ENCODE peak calls at places on chromosome 13, in eight cellular contexts. R, Y, O, T, D, E, J and S are unnamed samples. For H3K4me1, the result is how much of the 10 kb centered on the place peaks cover.

GRCh38 chr13:43377955-43378354 is 354.6 kb downstream of the DNAJC15 start:
- DNase-seq in T (no peak), R (no peak), J (no peak), D (no peak), O (no peak), Y (no peak), E (no peak), S (no peak)

GRCh38 chr13:30847697-30848307 is 58.3 kb upstream of the MEDAG start:
- DNase-seq in Y (no peak), D (no peak), O (no peak), E (no peak), T (no peak), J (peak), R (no peak), S (no peak)

GRCh38 chr13:90032841-90033493 is 1314.5 kb upstream of the MIR17HG start:
- DNase-seq in R (no peak), D (no peak), J (no peak), E (no peak), Y (no peak), T (peak), O (no peak), S (no peak)

GRCh38 chr13:94352057-94352456 is 127.4 kb downstream of the DCT start:
- DNase-seq in Y (no peak), E (no peak), T (no peak), R (no peak), O (no peak), J (no peak), D (no peak), S (no peak)

GRCh38 chr13:40963927-40964326 is 55.2 kb downstream of the ELF1 start:
- DNase-seq in T (no peak), R (peak), O (no peak), Y (no peak), J (no peak), E (no peak), D (no peak), S (no peak)

GRCh38 chr13:114128624-114129522 is 3.5 kb downstream of the RASA3 start:
- DNase-seq in T (no peak), J (peak), E (no peak), O (no peak), Y (no peak), R (no peak), D (peak), S (peak)

GRCh38 chr13:30618186-30618937 is 642 bp downstream of the USPL1 start:
- DNase-seq in T (no peak), D (peak), E (no peak), Y (peak), O (peak), R (no peak), J (peak), S (peak)

GRCh38 chr13:52118595-52118994 is 10.3 kb downstream of the NEK5 start:
- DNase-seq in O (no peak), J (no peak), T (no peak), R (no peak), D (no peak), E (no peak), Y (no peak), S (no peak)

GRCh38 chr13:113762538-113762937 is 3.5 kb downstream of the TMEM255B start:
- DNase-seq in E (no peak), J (no peak), Y (no peak), O (no peak), D (no peak), T (no peak), R (no peak), S (no peak)

GRCh38 chr13:34776390-34776981 is 165.6 kb upstream of the NBEA start:
- DNase-seq in O (no peak), R (no peak), E (no peak), T (no peak), J (no peak), Y (no peak), D (no peak), S (no peak)

GRCh38 chr13:65943024-65943423 is 1287.1 kb downstream of the PCDH9 start:
- DNase-seq in O (no peak), R (no peak), E (no peak), D (no peak), J (no peak), Y (no peak), T (no peak), S (no peak)

GRCh38 chr13:112781881-112782361 is 92.1 kb downstream of the ATP11A start:
- DNase-seq in E (peak), R (no peak), Y (no peak), O (no peak), D (peak), T (no peak), J (no peak), S (no peak)

GRCh38 chr13:95298971-95299627 is 2.2 kb downstream of the ABCC4 start:
- DNase-seq in T (no peak), D (no peak), R (no peak), Y (no peak), O (no peak), E (no peak), J (no peak), S (no peak)

GRCh38 chr13:28652002-28652401 is 6.9 kb upstream of the POMP start:
- DNase-seq in R (no peak), O (no peak), E (no peak), T (no peak), D (no peak), J (no peak), Y (no peak), S (no peak)

GRCh38 chr13:99955747-99956472 is 15.7 kb downstream of the ZIC5 start:
- DNase-seq in E (peak), O (no peak), Y (no peak), T (peak), D (no peak), R (no peak), J (no peak), S (no peak)

GRCh38 chr13:27288397-27288796 is 17.8 kb downstream of the RASL11A start:
- DNase-seq in T (no peak), O (no peak), Y (no peak), D (no peak), J (no peak), R (no peak), E (no peak), S (no peak)
- H3K4me1 ChIP-seq in T (under half), O (under half), Y (under half), D (under half), J (under half), R (under half), E (under half), S (under half)

GRCh38 chr13:33262069-33262487 is 23.5 kb downstream of the STARD13 start:
- DNase-seq in T (no peak), O (peak), E (no peak), D (no peak), J (no peak), R (peak), Y (no peak), S (no peak)
- H3K4me1 ChIP-seq in T (under half), O (half or more), E (under half), D (under half), J (under half), R (half or more), Y (under half), S (under half)

DNA sequence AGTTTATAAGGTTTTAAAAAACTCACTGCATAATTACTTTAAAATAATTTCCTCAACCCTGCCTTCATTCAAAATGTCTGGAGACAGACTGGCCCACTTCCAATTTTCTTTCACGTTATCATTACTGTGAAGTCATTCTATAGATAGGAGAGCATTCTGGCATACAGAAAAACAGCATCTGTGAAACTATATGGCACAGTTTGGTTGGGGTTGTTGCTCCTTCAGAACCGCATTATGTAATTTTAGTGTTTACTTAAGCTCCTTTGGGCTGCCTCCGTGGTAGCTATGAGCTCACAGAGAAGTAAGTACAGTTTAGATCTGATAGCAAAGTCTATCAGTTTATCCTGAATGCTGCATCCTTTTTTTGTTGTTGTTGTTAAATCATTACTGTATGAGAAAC is 104.3 kb downstream of the KCNRG start:
- DNase-seq in E (no peak), Y (no peak), R (no peak), T (no peak), O (no peak), D (no peak), J (no peak), S (no peak)
- H3K4me1 ChIP-seq in E (under half), Y (under half), R (under half), T (under half), O (under half), D (under half), J (under half), S (under half)

GRCh38 chr13:97273341-97273831 is 51.3 kb downstream of the MBNL2 start:
- DNase-seq in T (no peak), E (no peak), D (no peak), O (no peak), Y (no peak), J (no peak), R (no peak), S (no peak)

GRCh38 chr13:97274782-97275252 is 52.7 kb downstream of the MBNL2 start:
- DNase-seq in O (peak), E (no peak), Y (no peak), R (no peak), D (no peak), T (no peak), J (no peak), S (no peak)

GRCh38 chr13:97276862-97277269 is 54.7 kb downstream of the MBNL2 start:
- DNase-seq in E (no peak), D (no peak), J (no peak), R (no peak), O (no peak), T (no peak), Y (no peak), S (no peak)

GRCh38 chr13:97275775-97276501 is 53.8 kb downstream of the MBNL2 start:
- DNase-seq in E (no peak), Y (no peak), J (no peak), R (no peak), D (no peak), T (no peak), O (no peak), S (no peak)

DNA sequence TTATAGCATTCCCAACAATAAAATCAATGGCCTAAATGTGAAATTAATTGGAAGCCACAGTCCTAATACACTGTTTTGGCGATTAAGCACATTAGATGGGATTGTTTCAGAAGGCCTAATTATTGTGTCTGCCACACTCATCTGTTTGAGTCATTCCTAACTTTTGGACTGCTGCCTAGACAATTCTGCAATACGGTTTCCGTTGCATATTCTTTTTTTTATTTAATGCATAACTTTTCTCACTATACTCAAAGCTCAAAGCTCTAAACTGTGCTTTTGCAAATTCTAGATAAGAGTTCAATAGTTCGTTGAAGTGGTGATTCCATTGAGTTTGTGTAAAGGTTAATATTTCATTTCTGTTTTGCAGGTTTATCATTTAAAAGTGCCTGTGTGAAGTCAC is 53.1 kb downstream of the MBNL2 start:
- DNase-seq in R (no peak), T (no peak), J (no peak), E (no peak), Y (no peak), D (no peak), O (peak), S (no peak)
- H3K4me1 ChIP-seq in R (half or more), T (under half), J (under half), E (under half), Y (under half), D (half or more), O (half or more), S (under half)

DNA sequence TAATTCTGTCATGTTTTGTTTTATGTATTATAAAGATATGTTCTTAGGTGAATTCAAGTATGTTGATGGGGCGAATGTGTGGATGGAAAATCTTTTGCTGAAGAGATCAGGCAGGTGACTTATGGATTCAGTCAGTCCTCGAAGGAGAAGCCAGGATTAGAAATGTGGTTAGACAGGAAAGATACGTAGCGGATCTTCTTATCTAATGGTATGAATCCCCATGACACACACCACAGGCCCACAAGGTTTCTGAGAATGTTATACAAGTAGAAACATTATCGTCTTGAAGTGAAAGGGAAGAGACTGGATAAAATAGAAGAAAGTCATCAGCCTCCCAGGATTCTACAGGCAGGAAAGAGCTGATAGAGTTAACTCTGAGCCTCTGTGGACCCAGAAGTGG is 69.0 kb upstream of the RFXAP start:
- DNase-seq in D (no peak), O (no peak), Y (no peak), J (no peak), E (no peak), T (no peak), R (no peak), S (no peak)
- H3K4me1 ChIP-seq in D (under half), O (under half), Y (under half), J (under half), E (under half), T (under half), R (under half), S (under half)

GRCh38 chr13:110520431-110521295 is 40.9 kb downstream of the RAB20 start:
- DNase-seq in R (no peak), E (no peak), D (peak), Y (no peak), T (no peak), J (peak), O (no peak), S (peak)
- H3K4me1 ChIP-seq in R (under half), E (under half), D (under half), Y (under half), T (under half), J (under half), O (under half), S (under half)